ENCODE peak calls at places on chromosomes 5 and 9, in six cellular contexts. P is fibroblast of the conjunctiva; I is NCI-H146; K is right cardiac atrium; N is fibroblast of mammary gland; C is stimulated activated CD4-positive, alpha-beta T cell treated with anti-CD3 and anti-CD28 coated beads, Interleukin-4, amount 100 ng/mL, for 1 hour. X is an unnamed sample.

GRCh38 chr5:77620404-77620803 is 18.1 kb downstream of the OTP start:
- DNase-seq in P (no peak), I (peak; percentile 67), K (no peak), N (no peak), C (no peak), X (no peak)

GRCh38 chr9:7977586-7977985 is 178.0 kb upstream of the DMAC1 start:
- DNase-seq in P (no peak), I (no peak), K (no peak), N (no peak), C (no peak), X (no peak)

GRCh38 chr5:167592114-167592513 is 699.3 kb upstream of the WWC1 start:
- DNase-seq in P (no peak), I (no peak), K (no peak), N (no peak), C (no peak), X (no peak)

GRCh38 chr5:34811691-34812090 is 27.3 kb upstream of the TTC23L start:
- DNase-seq in P (no peak), I (no peak), K (no peak), N (no peak), C (no peak), X (no peak)

GRCh38 chr9:35027361-35027760 is 37.8 kb downstream of the DNAJB5 start:
- DNase-seq in P (no peak), I (no peak), K (no peak), N (no peak), C (no peak), X (no peak)

GRCh38 chr9:99778829-99779228 is 42.9 kb upstream of the NR4A3 start:
- DNase-seq in P (no peak), I (no peak), K (no peak), N (no peak), C (no peak), X (no peak)

GRCh38 chr5:147321569-147321968 is 86.7 kb downstream of the STK32A start:
- DNase-seq in P (no peak), I (no peak), K (no peak), N (no peak), C (no peak), X (no peak)

GRCh38 chr5:175752826-175753535 is 95.1 kb downstream of the HRH2 start:
- DNase-seq in P (no peak), I (no peak), K (no peak), N (no peak), C (no peak), X (no peak)

GRCh38 chr5:160287378-160288051 is 24.8 kb downstream of the CCNJL start:
- DNase-seq in P (no peak), I (peak; percentile 67), K (peak; percentile 93), N (no peak), C (no peak), X (no peak)

GRCh38 chr5:15020731-15021130 is 149.2 kb upstream of the ANKH start:
- DNase-seq in P (no peak), I (no peak), K (no peak), N (no peak), C (no peak), X (no peak)

GRCh38 chr5:80369521-80369920 is 38.3 kb upstream of the ZFYVE16 start:
- DNase-seq in P (no peak), I (peak; percentile 89), K (no peak), N (no peak), C (no peak), X (no peak)

GRCh38 chr5:76732405-76733048 is 16.6 kb downstream of the F2R start:
- DNase-seq in P (no peak), I (no peak), K (no peak), N (no peak), C (no peak), X (no peak)

GRCh38 chr5:71939452-71939932 is 167.8 kb upstream of the MAP1B start:
- DNase-seq in P (no peak), I (peak; percentile 91), K (no peak), N (no peak), C (no peak), X (no peak)

GRCh38 chr9:5825896-5826622 is 6.9 kb downstream of the ERMP1 start:
- DNase-seq in P (no peak), I (no peak), K (no peak), N (no peak), C (no peak), X (no peak)

GRCh38 chr5:103582364-103582763 is 19.8 kb upstream of the NUDT12 start:
- DNase-seq in P (peak; percentile 53), I (peak; percentile 31), K (no peak), N (peak; percentile 62), C (no peak), X (no peak)

GRCh38 chr5:159128070-159128507 is 28.4 kb upstream of the EBF1 start:
- DNase-seq in P (no peak), I (no peak), K (no peak), N (no peak), C (no peak), X (no peak)

GRCh38 chr5:57675236-57675635 is 192.6 kb upstream of the ACTBL2 start:
- DNase-seq in P (no peak), I (no peak), K (no peak), N (no peak), C (no peak), X (no peak)

GRCh38 chr5:170483701-170484458 is 19.9 kb upstream of the KCNIP1 start:
- DNase-seq in P (no peak), I (peak; percentile 26), K (no peak), N (peak; percentile 46), C (no peak), X (no peak)

GRCh38 chr5:142012792-142013388 is at the start of gene GNPDA1:
- DNase-seq in P (peak; percentile 43), I (peak; percentile 69), K (peak; percentile 93), N (peak; percentile 77), C (peak; percentile 68), X (no peak)

GRCh38 chr5:124612023-124612422 is 134.4 kb downstream of the ZNF608 start:
- DNase-seq in P (no peak), I (no peak), K (no peak), N (no peak), C (no peak), X (no peak)

GRCh38 chr5:168851902-168852321 is 272.7 kb upstream of the PANK3 start:
- DNase-seq in P (peak; percentile 61), I (no peak), K (no peak), N (peak; percentile 67), C (no peak), X (no peak)

GRCh38 chr5:92652735-92653134 is 928.3 kb downstream of the NR2F1-AS1 start:
- DNase-seq in P (peak; percentile 73), I (no peak), K (no peak), N (peak; percentile 79), C (no peak), X (peak; percentile 28)

GRCh38 chr9:120928015-120928719 is 1.6 kb upstream of the TRAF1 start:
- DNase-seq in P (no peak), I (peak; percentile 16), K (peak; percentile 83), N (no peak), C (peak; percentile 48), X (no peak)

GRCh38 chr5:164573397-164573796 is 1068.0 kb downstream of the MAT2B start:
- DNase-seq in P (no peak), I (no peak), K (no peak), N (no peak), C (no peak), X (no peak)

GRCh38 chr9:124792976-124793594 is 16.2 kb downstream of the OLFML2A start:
- DNase-seq in P (no peak), I (no peak), K (no peak), N (peak; percentile 69), C (no peak), X (no peak)

GRCh38 chr5:141359790-141360426 is at the start of gene PCDHGB2:
- DNase-seq in P (no peak), I (no peak), K (peak; percentile 33), N (peak; percentile 63), C (no peak), X (no peak)

GRCh38 chr9:122125158-122125890 is 32.2 kb upstream of the TTLL11 start:
- DNase-seq in P (peak; percentile 53), I (peak; percentile 39), K (peak; percentile 92), N (peak; percentile 74), C (peak; percentile 80), X (peak; percentile 61)

GRCh38 chr5:176748967-176749935 is 61.1 kb upstream of the UNC5A start:
- DNase-seq in P (no peak), I (no peak), K (no peak), N (no peak), C (no peak), X (no peak)

GRCh38 chr9:114604974-114605373 is 6.1 kb upstream of the TMEM268 start:
- DNase-seq in P (no peak), I (no peak), K (no peak), N (no peak), C (no peak), X (no peak)

GRCh38 chr9:93288341-93288740 is 104.4 kb downstream of the WNK2 start:
- DNase-seq in P (no peak), I (no peak), K (peak; percentile 32), N (no peak), C (no peak), X (no peak)

GRCh38 chr5:42005561-42006153 is 80.6 kb downstream of the FBXO4 start:
- DNase-seq in P (no peak), I (peak; percentile 1), K (no peak), N (peak; percentile 37), C (no peak), X (peak; percentile 4)

GRCh38 chr5:167855818-167856217 is 435.6 kb upstream of the WWC1 start:
- DNase-seq in P (no peak), I (no peak), K (no peak), N (no peak), C (no peak), X (no peak)

GRCh38 chr5:82257729-82258128 is 20.4 kb downstream of the RPS23 start:
- DNase-seq in P (no peak), I (no peak), K (no peak), N (no peak), C (no peak), X (no peak)

GRCh38 chr9:91705386-91705785 is 244.6 kb downstream of the ROR2 start:
- DNase-seq in P (no peak), I (no peak), K (no peak), N (no peak), C (no peak), X (no peak)

GRCh38 chr9:34279431-34279830 is 49.6 kb downstream of the KIF24 start:
- DNase-seq in P (no peak), I (peak; percentile 75), K (no peak), N (peak; percentile 14), C (no peak), X (no peak)

GRCh38 chr9:95494022-95494415 is 22.8 kb downstream of the PTCH1 start:
- DNase-seq in P (no peak), I (no peak), K (no peak), N (no peak), C (peak; percentile 52), X (no peak)

GRCh38 chr9:5920860-5921328 is 30.2 kb downstream of the MLANA start:
- DNase-seq in P (no peak), I (no peak), K (no peak), N (peak; percentile 60), C (no peak), X (no peak)

GRCh38 chr5:145856285-145856818 is 16.5 kb downstream of the GRXCR2 start:
- DNase-seq in P (no peak), I (no peak), K (peak; percentile 59), N (peak; percentile 74), C (peak; percentile 22), X (peak; percentile 44)

GRCh38 chr5:43315262-43315661 is 2.0 kb upstream of the HMGCS1 start:
- DNase-seq in P (no peak), I (no peak), K (no peak), N (peak; percentile 77), C (peak; percentile 10), X (no peak)